ENCODE peak calls at places on chromosomes 6 and 20, in ten cellular contexts. D is AG08396; G is Calu3; O is GF-D8; A is SK-N-DZ; N is hippocampal formation; W is GM12892; E is stimulated activated CD4-positive, alpha-beta T cell treated with anti-CD3 and anti-CD28 coated beads, Interleukin-15, amount 100 ng/mL, for 1 hour; R is stimulated activated naive CD4-positive, alpha-beta T cell treated with Interleukin-2 at 50 U/mL for 16 hours; V is EL. H is an unnamed sample.

GRCh38 chr6:129679758-129680157 is 30.2 kb downstream of the ARHGAP18 start:
- DNase-seq in E (no peak), W (no peak), D (no peak), R (no peak), V (peak; percentile 59), N (no peak), G (no peak), A (peak; percentile 4), O (no peak), H (no peak)

GRCh38 chr6:36692861-36693702 is 4.5 kb upstream of the RAB44 start:
- DNase-seq in A (no peak), D (no peak), R (no peak), N (no peak), E (no peak), W (no peak), O (no peak), V (no peak), G (no peak), H (no peak)

GRCh38 chr20:50328161-50328979 is 137.7 kb downstream of the CEBPB start:
- DNase-seq in N (no peak), G (no peak), W (no peak), V (no peak), A (no peak), O (no peak), D (no peak), R (no peak), E (no peak), H (no peak)

GRCh38 chr20:4449977-4450715 is 271.6 kb upstream of the PRND start:
- DNase-seq in W (no peak), D (no peak), O (no peak), G (no peak), N (no peak), R (no peak), V (peak; percentile 31), E (no peak), A (no peak), H (no peak)

GRCh38 chr20:45867811-45868176 is 10.4 kb downstream of the ZSWIM3 start:
- DNase-seq in D (peak; percentile 68), A (no peak), W (no peak), O (no peak), N (no peak), R (no peak), E (no peak), V (peak; percentile 70), G (no peak), H (no peak)

GRCh38 chr20:10671850-10672578 is 1.8 kb downstream of the JAG1 start:
- DNase-seq in V (peak; percentile 65), N (no peak), W (peak; percentile 26), O (peak; percentile 76), E (no peak), A (no peak), G (no peak), R (no peak), D (peak; percentile 61), H (peak; percentile 85)

GRCh38 chr6:150865406-150866146 is at the start of gene MTHFD1L:
- DNase-seq in N (no peak), D (peak; percentile 93), V (peak; percentile 88), R (peak; percentile 71), W (peak; percentile 81), A (peak; percentile 79), O (peak; percentile 24), G (peak; percentile 85), E (peak; percentile 40), H (peak; percentile 84)

GRCh38 chr20:19615629-19616028 is 142.4 kb upstream of the RIN2 start:
- DNase-seq in E (no peak), W (no peak), D (no peak), N (no peak), O (no peak), A (no peak), V (no peak), G (no peak), R (no peak), H (no peak)

GRCh38 chr20:6122873-6123649 is at the start of gene FERMT1:
- DNase-seq in V (peak; percentile 82), O (peak; percentile 72), A (peak; percentile 49), D (peak; percentile 88), W (peak; percentile 10), G (peak; percentile 76), E (no peak), N (no peak), R (no peak), H (no peak)

H was measured in cardiac septum.